ENCODE peak calls at places on chromosomes 12 and 14, in six cellular contexts. I is HepG2, X is uterus, J is A549, L is heart left ventricle, V is ovary. G is an unnamed sample.

GRCh38 chr14:32073537-32074189 is 3.4 kb upstream of the ARHGAP5 start:
- DNase-seq in V (no peak), I (peak; percentile 94), J (peak; percentile 71), X (peak; percentile 72), L (peak; percentile 48), G (no peak)

GRCh38 chr12:119013023-119013422 is 31.7 kb downstream of the SRRM4 start:
- DNase-seq in V (no peak), L (no peak), I (no peak), X (no peak), J (no peak), G (no peak)

GRCh38 chr14:96038558-96038919 is 623 bp upstream of the C14orf132 start:
- DNase-seq in J (no peak), V (no peak), X (no peak), I (no peak), L (no peak), G (no peak)

GRCh38 chr12:106291342-106291741 is 11.2 kb upstream of the TCP11L2 start:
- DNase-seq in V (no peak), L (no peak), I (no peak), J (no peak), X (no peak), G (no peak)

GRCh38 chr12:116370886-116371580 is 93.5 kb upstream of the MED13L start:
- DNase-seq in X (no peak), L (no peak), J (no peak), I (no peak), V (no peak), G (no peak)

GRCh38 chr14:64405295-64405694 is 17.1 kb downstream of the MTHFD1 start:
- DNase-seq in X (no peak), I (no peak), V (no peak), L (no peak), J (no peak), G (no peak)

GRCh38 chr12:95480230-95480629 is 6.3 kb downstream of the METAP2 start:
- DNase-seq in X (no peak), I (no peak), V (no peak), L (no peak), J (no peak), G (no peak)

GRCh38 chr12:115176741-115177400 is 492.9 kb upstream of the TBX3 start:
- DNase-seq in J (no peak), X (no peak), I (no peak), L (no peak), V (no peak), G (no peak)

GRCh38 chr12:98845957-98846356 is 200.9 kb downstream of the APAF1 start:
- DNase-seq in V (no peak), J (no peak), X (no peak), I (no peak), L (no peak), G (no peak)

GRCh38 chr12:53217930-53218307 is 10.9 kb upstream of the ITGB7 start:
- DNase-seq in V (no peak), X (no peak), I (no peak), L (no peak), J (no peak), G (no peak)

GRCh38 chr12:83250866-83251265 is 564.2 kb downstream of the TMTC2 start:
- DNase-seq in V (no peak), J (no peak), X (no peak), L (no peak), I (no peak), G (no peak)

GRCh38 chr14:63770187-63770807 is 42.4 kb upstream of the SGPP1 start:
- DNase-seq in V (peak; percentile 29), L (peak; percentile 26), I (peak; percentile 57), X (peak; percentile 24), J (no peak), G (no peak)

GRCh38 chr14:100601914-100602313 is 14.7 kb upstream of the BEGAIN start:
- DNase-seq in X (no peak), V (no peak), J (no peak), L (no peak), I (no peak), G (no peak)

GRCh38 chr12:88931598-88931997 is 351.3 kb upstream of the KITLG start:
- DNase-seq in L (no peak), X (no peak), V (no peak), J (no peak), I (peak; percentile 78), G (no peak)

GRCh38 chr14:77086017-77086727 is 11.9 kb upstream of the CIPC start:
- DNase-seq in X (no peak), L (no peak), J (no peak), V (no peak), I (peak; percentile 25), G (no peak)

GRCh38 chr14:74085047-74085637 is 386 bp downstream of the LIN52 start:
- DNase-seq in V (no peak), L (no peak), X (no peak), I (peak; percentile 10), J (peak; percentile 27), G (no peak)

GRCh38 chr12:19220861-19221466 is 91.4 kb downstream of the PLEKHA5 start:
- DNase-seq in I (no peak), L (no peak), J (no peak), V (no peak), X (no peak), G (no peak)

GRCh38 chr14:36390718-36391117 is 70.3 kb upstream of the MBIP start:
- DNase-seq in I (no peak), X (no peak), V (no peak), J (no peak), L (no peak), G (no peak)

GRCh38 chr12:41604830-41605229 is 416.7 kb downstream of the PDZRN4 start:
- DNase-seq in J (no peak), X (no peak), I (no peak), L (no peak), V (no peak), G (no peak)

GRCh38 chr12:113359133-113359938 is 949 bp downstream of the PLBD2 start:
- DNase-seq in V (peak; percentile 79), L (peak; percentile 62), I (no peak), X (peak; percentile 72), J (no peak), G (no peak)

GRCh38 chr12:49129332-49130150 is 1.7 kb downstream of the TUBA1B start:
- DNase-seq in J (no peak), V (no peak), X (peak; percentile 36), I (no peak), L (peak; percentile 22), G (no peak)

GRCh38 chr14:37588956-37589737 is 5.9 kb downstream of the FOXA1 start:
- DNase-seq in V (no peak), X (no peak), L (no peak), J (no peak), I (peak; percentile 64), G (no peak)

GRCh38 chr14:24426912-24427536 is 2.4 kb downstream of the CBLN3 start:
- DNase-seq in V (peak; percentile 40), L (no peak), I (peak; percentile 81), J (no peak), X (peak; percentile 12), G (no peak)

GRCh38 chr14:76086636-76087035 is 65.1 kb upstream of the GPATCH2L start:
- DNase-seq in V (no peak), J (no peak), X (no peak), I (no peak), L (no peak), G (no peak)

GRCh38 chr12:101351682-101352081 is 55.9 kb downstream of the ARL1 start:
- DNase-seq in V (no peak), X (no peak), J (no peak), L (no peak), I (no peak), G (no peak)

DNA sequence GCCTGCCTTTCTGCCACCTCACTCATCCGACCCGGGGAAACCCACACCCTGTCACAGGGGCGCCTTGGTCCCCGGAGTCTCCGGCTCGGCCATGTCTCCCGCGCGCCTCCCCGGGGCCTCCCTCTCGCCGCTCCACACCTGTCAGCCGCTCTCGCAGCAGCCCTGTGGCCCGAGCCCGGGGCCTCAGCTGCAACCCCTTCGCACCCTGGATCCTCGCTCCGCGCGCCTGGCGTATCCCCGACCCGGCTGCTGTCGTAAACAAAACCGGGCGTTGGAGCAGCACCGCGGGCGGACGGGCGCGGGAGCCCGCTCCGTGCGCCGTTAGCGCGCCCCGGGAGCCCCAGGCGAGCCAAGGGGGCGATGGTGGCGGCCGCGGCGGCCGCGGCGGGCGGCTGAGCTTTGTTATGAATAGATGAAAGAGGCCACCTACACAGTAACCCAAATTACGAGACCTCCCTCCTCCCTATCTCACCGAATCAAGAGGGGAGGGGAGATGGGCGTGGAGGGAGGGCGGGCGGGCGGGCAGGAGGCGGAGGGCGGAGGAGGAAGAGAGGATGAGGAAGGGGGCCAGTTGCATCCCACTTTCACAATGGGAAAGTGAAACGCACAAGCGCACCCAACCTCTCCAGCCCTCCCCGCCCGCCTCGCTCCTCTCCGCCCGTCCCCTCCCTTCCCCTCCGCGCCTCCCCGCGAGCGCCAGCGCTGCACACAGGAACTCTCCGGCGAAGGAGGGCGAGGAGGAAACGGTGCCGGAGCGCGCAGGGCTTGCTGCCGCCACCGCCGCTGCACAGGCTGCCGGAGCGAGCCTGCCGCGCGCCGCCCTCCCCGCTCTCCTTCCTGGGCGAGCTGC is at the start of gene PLXNC1:
- DNase-seq in I (no peak), J (peak; percentile 26), X (peak; percentile 46), L (peak; percentile 70), V (peak; percentile 68), G (peak; percentile 25)
- H3K27ac ChIP-seq in I (peak within 1 kb of the TSS; percentile 72), J (peak within 1 kb of the TSS; percentile 36), X (peak within 1 kb of the TSS; percentile 59), L (peak within 1 kb of the TSS; percentile 70), V (peak within 1 kb of the TSS; percentile 72), G (no peak within 1 kb of the TSS)

GRCh38 chr14:89618821-89619551 is 202.0 kb upstream of the FOXN3 start:
- DNase-seq in J (peak; percentile 38), X (peak; percentile 24), V (peak; percentile 59), I (peak; percentile 12), L (peak; percentile 77), G (no peak)
- H3K4me1 ChIP-seq in J (peaks cover 12% of the 10 kb centered on the region), X (no peaks in the 10 kb centered on the region), V (peaks cover 6% of the 10 kb centered on the region), I (peaks cover 75% of the 10 kb centered on the region), L (peaks cover 37% of the 10 kb centered on the region), G (peaks cover 49% of the 10 kb centered on the region)

GRCh38 chr12:123067654-123068053 is 83.2 kb downstream of the PITPNM2 start:
- DNase-seq in I (no peak), L (no peak), V (no peak), J (no peak), X (no peak), G (no peak)
- TF ChIP-seq POLR2A in I (no peak), L (no peak), V (no peak), J (no peak), X (no peak), G (no peak)

GRCh38 chr14:105492051-105492965 is 1.3 kb downstream of the TEDC1 start:
- DNase-seq in I (no peak), L (peak; percentile 43), X (peak; percentile 39), J (no peak), V (peak; percentile 74), G (no peak)
- H3K27ac ChIP-seq in I (peak overlapping the region; percentile 93), L (peak overlapping the region; percentile 94), X (no peak overlapping the region), J (peak overlapping the region; percentile 95), V (no peak overlapping the region), G (no peak overlapping the region)

DNA sequence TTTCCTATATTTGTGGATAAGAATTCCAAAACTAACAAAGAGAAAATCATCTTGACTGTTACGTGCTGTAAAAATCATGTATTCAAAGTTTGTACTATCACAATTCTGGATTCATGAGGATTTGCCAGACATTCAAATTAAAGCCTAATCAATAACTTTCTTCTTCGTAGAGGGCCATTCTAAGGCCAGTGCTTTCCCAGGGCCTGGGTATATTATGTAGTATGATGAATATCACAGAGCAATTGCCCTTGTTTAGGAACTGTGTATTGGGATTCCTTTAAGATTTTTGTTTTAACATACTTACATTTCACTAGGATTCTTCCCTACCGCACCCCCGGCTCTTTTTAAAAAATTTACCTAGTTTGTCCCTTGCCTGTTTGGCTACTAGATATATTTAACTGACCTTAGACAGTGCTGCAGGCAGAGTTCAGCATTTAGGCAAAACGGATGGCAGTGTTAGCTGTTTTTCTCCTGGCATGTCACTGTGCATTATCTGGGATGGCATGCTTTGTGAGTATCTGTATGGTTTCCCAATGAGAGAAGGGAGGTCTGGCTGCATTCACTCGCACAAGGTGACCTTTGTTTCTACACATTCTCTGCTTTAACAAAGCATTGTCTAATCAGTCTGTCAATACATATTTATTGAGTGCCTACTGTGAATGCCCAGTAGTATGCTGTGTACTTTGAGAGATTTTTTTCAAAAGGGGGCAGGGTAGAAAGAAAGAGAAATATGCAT is 63.2 kb downstream of the ERC1 start:
- DNase-seq in J (no peak), I (peak; percentile 94), X (no peak), V (no peak), L (no peak), G (no peak)
- H3K4me1 ChIP-seq in J (peaks cover 13% of the 10 kb centered on the region), I (peaks cover 38% of the 10 kb centered on the region), X (no peaks in the 10 kb centered on the region), V (peaks cover 3% of the 10 kb centered on the region), L (peaks cover 20% of the 10 kb centered on the region), G (no peaks in the 10 kb centered on the region)

G was measured in esophagus squamous epithelium.